ENCODE peak calls at places on chromosomes 7 and 10, in five cellular contexts. N is body of pancreas, U is tibial nerve, J is ovary, G is HCT116. T is an unnamed sample.

GRCh38 chr7:44712012-44712411 is 36.6 kb upstream of the ZMIZ2 start:
- DNase-seq in N (peak; percentile 17), U (no peak), J (no peak), G (no peak), T (no peak)

GRCh38 chr7:101537935-101538595 is 91.0 kb downstream of the MYL10 start:
- DNase-seq in N (no peak), U (no peak), J (no peak), G (no peak), T (no peak)

GRCh38 chr7:84238611-84239010 is 44.0 kb upstream of the SEMA3A start:
- DNase-seq in N (no peak), U (no peak), J (no peak), G (no peak), T (no peak)

GRCh38 chr7:6564091-6564770 is 13.0 kb upstream of the GRID2IP start:
- DNase-seq in N (no peak), U (no peak), J (no peak), G (no peak), T (peak; percentile 80)

GRCh38 chr7:121084748-121085336 is 96.3 kb downstream of the CPED1 start:
- DNase-seq in N (peak; percentile 3), U (no peak), J (peak; percentile 27), G (no peak), T (no peak)

GRCh38 chr7:108415821-108416536 is 40.3 kb downstream of the NRCAM start:
- DNase-seq in N (peak; percentile 53), U (no peak), J (no peak), G (no peak), T (no peak)

GRCh38 chr7:44631458-44632115 is 25.2 kb downstream of the OGDH start:
- DNase-seq in N (peak; percentile 38), U (no peak), J (no peak), G (no peak), T (no peak)

GRCh38 chr10:42990721-42991441 is 86.0 kb upstream of the RET start:
- DNase-seq in N (no peak), U (no peak), J (no peak), G (no peak), T (peak; percentile 21)

GRCh38 chr7:92714767-92715166 is 121.6 kb downstream of the CDK6 start:
- DNase-seq in N (peak; percentile 22), U (no peak), J (no peak), G (no peak), T (no peak)

GRCh38 chr7:664402-664775 is 62.1 kb upstream of the DNAAF5 start:
- DNase-seq in N (no peak), U (no peak), J (no peak), G (no peak), T (no peak)

GRCh38 chr7:128005117-128005516 is 26.1 kb downstream of the LRRC4 start:
- DNase-seq in N (no peak), U (no peak), J (no peak), G (no peak), T (no peak)

GRCh38 chr7:95630702-95631458 is 34.6 kb upstream of the PDK4 start:
- DNase-seq in N (no peak), U (no peak), J (no peak), G (no peak), T (no peak)

GRCh38 chr7:49400891-49401550 is 372.4 kb upstream of the VWC2 start:
- DNase-seq in N (no peak), U (no peak), J (no peak), G (no peak), T (no peak)

GRCh38 chr10:104766341-104766740 is 125.3 kb downstream of the SORCS3 start:
- DNase-seq in N (peak; percentile 10), U (no peak), J (no peak), G (peak; percentile 67), T (no peak)

GRCh38 chr10:71985542-71986250 is 21.5 kb downstream of the CHST3 start:
- DNase-seq in N (peak; percentile 54), U (peak; percentile 70), J (no peak), G (no peak), T (peak; percentile 67)

GRCh38 chr10:5591336-5591824 is 66.6 kb downstream of the CALML3 start:
- DNase-seq in N (no peak), U (no peak), J (no peak), G (no peak), T (no peak)

GRCh38 chr10:9602930-9603459 is 1414.7 kb upstream of the CELF2 start:
- DNase-seq in N (no peak), U (no peak), J (no peak), G (no peak), T (no peak)

GRCh38 chr7:130897515-130898419 is 163.8 kb upstream of the KLF14 start:
- DNase-seq in N (no peak), U (no peak), J (peak; percentile 38), G (no peak), T (peak; percentile 54)

GRCh38 chr7:142420554-142421362 is 162.9 kb upstream of the PRSS58 start:
- DNase-seq in N (no peak), U (no peak), J (no peak), G (peak; percentile 8), T (no peak)

GRCh38 chr10:3067045-3067858 is at the start of gene PFKP:
- DNase-seq in N (no peak), U (no peak), J (peak; percentile 60), G (no peak), T (peak; percentile 78)

GRCh38 chr7:121621947-121622346 is 225.8 kb upstream of the FAM3C start:
- DNase-seq in N (no peak), U (no peak), J (no peak), G (no peak), T (no peak)

GRCh38 chr10:109968954-109969644 is 38.7 kb upstream of the ADD3 start:
- DNase-seq in N (peak; percentile 40), U (no peak), J (no peak), G (no peak), T (peak; percentile 57)

GRCh38 chr7:66150471-66150870 is 35.8 kb downstream of the CRCP start:
- DNase-seq in N (peak; percentile 65), U (peak; percentile 74), J (peak; percentile 84), G (no peak), T (peak; percentile 87)

GRCh38 chr7:91826377-91826776 is 54.1 kb downstream of the MTERF1 start:
- DNase-seq in N (no peak), U (no peak), J (no peak), G (peak; percentile 22), T (no peak)

GRCh38 chr10:129814681-129815646 is 149.1 kb downstream of the EBF3 start:
- DNase-seq in N (peak; percentile 14), U (no peak), J (no peak), G (no peak), T (no peak)

GRCh38 chr10:84008878-84009277 is 130.4 kb upstream of the GHITM start:
- DNase-seq in N (no peak), U (no peak), J (no peak), G (peak; percentile 21), T (peak; percentile 56)

GRCh38 chr7:1269336-1269890 is 36.7 kb downstream of the UNCX start:
- DNase-seq in N (no peak), U (no peak), J (no peak), G (no peak), T (peak; percentile 40)

GRCh38 chr7:19177269-19177668 is 32.0 kb upstream of the FERD3L start:
- DNase-seq in N (no peak), U (no peak), J (no peak), G (no peak), T (no peak)

GRCh38 chr7:2045559-2046405 is 187.0 kb downstream of the MAD1L1 start:
- DNase-seq in N (no peak), U (no peak), J (peak; percentile 12), G (no peak), T (peak; percentile 61)

GRCh38 chr10:88661018-88661417 is 3.2 kb upstream of the LIPF start:
- DNase-seq in N (no peak), U (no peak), J (no peak), G (no peak), T (no peak)

GRCh38 chr7:42883950-42884349 is 27.9 kb downstream of the C7orf25 start:
- DNase-seq in N (no peak), U (no peak), J (no peak), G (no peak), T (no peak)

GRCh38 chr10:132518572-132519381 is 18.8 kb upstream of the INPP5A start:
- DNase-seq in N (peak; percentile 94), U (no peak), J (peak; percentile 72), G (peak; percentile 51), T (peak; percentile 56)

GRCh38 chr7:69615696-69616095 is 17.4 kb downstream of the AUTS2 start:
- DNase-seq in N (no peak), U (no peak), J (no peak), G (no peak), T (no peak)

DNA sequence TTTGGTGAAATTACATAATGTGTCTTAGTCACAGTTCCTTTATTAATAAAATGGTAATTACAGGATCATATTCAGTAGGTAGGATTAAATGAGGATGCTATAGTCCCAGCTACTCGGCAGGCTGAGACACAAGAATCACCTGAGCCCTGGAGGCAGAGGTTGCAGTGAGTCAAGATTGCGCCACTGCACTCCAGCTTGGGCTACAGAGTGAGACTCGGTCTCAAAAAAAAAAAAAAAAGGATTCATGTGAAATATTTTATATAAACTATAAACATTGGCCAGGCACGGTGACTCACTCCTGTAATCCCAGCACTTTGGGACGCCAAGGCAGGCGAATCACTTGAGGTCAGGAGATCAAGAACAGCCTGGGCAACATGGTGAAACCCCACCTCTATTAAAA is 197.9 kb downstream of the IMMP2L start:
- DNase-seq in N (no peak), U (no peak), J (no peak), G (no peak), T (no peak)
- H3K27ac ChIP-seq in N (no peak overlapping the region), U (no peak overlapping the region), J (no peak overlapping the region), G (no peak overlapping the region), T (no peak overlapping the region)

GRCh38 chr10:33235951-33236350 is 98.5 kb downstream of the NRP1 start:
- DNase-seq in N (no peak), U (no peak), J (no peak), G (no peak), T (no peak)
- H3K27ac ChIP-seq in N (no peak overlapping the region), U (no peak overlapping the region), J (no peak overlapping the region), G (no peak overlapping the region), T (no peak overlapping the region)

GRCh38 chr7:30162622-30163124 is 27.9 kb downstream of the MTURN start:
- DNase-seq in N (no peak), U (no peak), J (no peak), G (no peak), T (no peak)
- H3K27ac ChIP-seq in N (no peak overlapping the region), U (no peak overlapping the region), J (no peak overlapping the region), G (no peak overlapping the region), T (no peak overlapping the region)

GRCh38 chr10:52703451-52703850 is 69.1 kb downstream of the MBL2 start:
- DNase-seq in N (no peak), U (no peak), J (no peak), G (no peak), T (no peak)
- H3K27ac ChIP-seq in N (no peak overlapping the region), U (no peak overlapping the region), J (no peak overlapping the region), G (no peak overlapping the region), T (no peak overlapping the region)